ENCODE peak calls at places on chromosomes 5 and 9, in eight cellular contexts. O is T-helper 9 cell; N is progenitor cell of endocrine pancreas; E is stimulated activated CD4-positive, alpha-beta T cell treated with anti-CD3 and anti-CD28 coated beads, Interleukin-12 subunit alpha, Interleukin-12 subunit beta, amount 100 ng/mL, for 4 hours; G is glutamatergic neuron; F is fibroblast of lung; L is stimulated activated CD8-positive, alpha-beta memory T cell treated with anti-CD3 and anti-CD28 coated beads, Interleukin-4, amount 100 ng/mL, for 1 hour; Z is fibroblast of the aortic adventitia. R is an unnamed sample.

GRCh38 chr9:5910413-5911057 is 19.8 kb downstream of the MLANA start:
- DNase-seq in O (no peak), N (no peak), E (no peak), G (no peak), F (peak), L (no peak), Z (peak), R (no peak)

GRCh38 chr9:116516456-116516855 is 170.6 kb upstream of the TRIM32 start:
- DNase-seq in O (no peak), N (no peak), E (no peak), G (no peak), F (no peak), L (no peak), Z (no peak), R (no peak)

GRCh38 chr5:132871459-132871858 is 2.0 kb upstream of the LEAP2 start:
- DNase-seq in O (no peak), N (no peak), E (no peak), G (no peak), F (no peak), L (no peak), Z (no peak), R (no peak)

GRCh38 chr5:149062371-149063016 is 368 bp downstream of the SH3TC2 start:
- DNase-seq in O (no peak), N (no peak), E (no peak), G (no peak), F (peak), L (no peak), Z (peak), R (peak)

GRCh38 chr5:139186752-139187326 is 11.3 kb downstream of the SIL1 start:
- DNase-seq in O (no peak), N (no peak), E (no peak), G (no peak), F (no peak), L (no peak), Z (peak), R (no peak)

GRCh38 chr5:172942556-172942955 is 16.7 kb upstream of the RPL26L1 start:
- DNase-seq in O (no peak), N (no peak), E (no peak), G (no peak), F (no peak), L (no peak), Z (no peak), R (no peak)

GRCh38 chr9:113609562-113610318 is 146.2 kb downstream of the RGS3 start:
- DNase-seq in O (no peak), N (peak), E (no peak), G (no peak), F (peak), L (no peak), Z (peak), R (no peak)

GRCh38 chr9:35311891-35312639 is 150.3 kb downstream of the UNC13B start:
- DNase-seq in O (no peak), N (no peak), E (no peak), G (no peak), F (peak), L (no peak), Z (peak), R (no peak)